ENCODE peak calls at places on chromosomes 12 and 14, in nine cellular contexts. P is A549, E is stomach, R is upper lobe of left lung, T is IMR-90, K is K562, V is lower leg skin, L is NB4, M is HCT116. I is an unnamed sample.

GRCh38 chr12:11798856-11799530 is 149.5 kb downstream of the ETV6 start:
- DNase-seq in P (no peak), E (no peak), R (no peak), T (peak), K (peak), V (no peak), L (peak), M (no peak), I (no peak)

GRCh38 chr12:93851245-93851665 is 174.1 kb downstream of the CRADD start:
- DNase-seq in P (no peak), E (no peak), R (no peak), T (no peak), K (no peak), V (no peak), L (peak), M (no peak), I (no peak)

GRCh38 chr12:93127582-93128331 is 198.7 kb upstream of the EEA1 start:
- DNase-seq in P (peak), E (peak), R (no peak), T (peak), K (peak), V (peak), L (peak), M (no peak), I (peak)

GRCh38 chr12:1918081-1918874 is at the start of gene CACNA2D4:
- DNase-seq in P (no peak), E (peak), R (peak), T (no peak), K (no peak), V (no peak), L (peak), M (no peak), I (no peak)

GRCh38 chr12:12194206-12194605 is 72.6 kb downstream of the LRP6 start:
- DNase-seq in P (peak), E (no peak), R (no peak), T (peak), K (no peak), V (no peak), L (peak), M (peak), I (no peak)

GRCh38 chr14:97395068-97395467 is 597.9 kb downstream of the VRK1 start:
- DNase-seq in P (no peak), E (no peak), R (no peak), T (no peak), K (no peak), V (no peak), L (no peak), M (no peak), I (no peak)

GRCh38 chr12:11553871-11554533 is 95.5 kb upstream of the ETV6 start:
- DNase-seq in P (peak), E (peak), R (no peak), T (peak), K (peak), V (peak), L (peak), M (peak), I (no peak)

GRCh38 chr14:29810657-29811056 is 117.0 kb downstream of the PRKD1 start:
- DNase-seq in P (no peak), E (peak), R (no peak), T (no peak), K (no peak), V (no peak), L (no peak), M (no peak), I (no peak)

GRCh38 chr12:5511644-5512584 is 80.0 kb downstream of the NTF3 start:
- DNase-seq in P (peak), E (no peak), R (peak), T (peak), K (peak), V (no peak), L (peak), M (peak), I (no peak)

GRCh38 chr14:47674148-47674545 is 1.3 kb downstream of the MDGA2 start:
- DNase-seq in P (no peak), E (no peak), R (peak), T (no peak), K (no peak), V (no peak), L (no peak), M (no peak), I (no peak)

GRCh38 chr14:54653764-54654469 is 87.0 kb downstream of the SAMD4A start:
- DNase-seq in P (peak), E (no peak), R (no peak), T (peak), K (no peak), V (peak), L (no peak), M (no peak), I (peak)

GRCh38 chr14:73255693-73256225 is 18.5 kb downstream of the PAPLN start:
- DNase-seq in P (no peak), E (no peak), R (no peak), T (no peak), K (no peak), V (no peak), L (no peak), M (no peak), I (no peak)

GRCh38 chr12:39966738-39967137 is 139.1 kb downstream of the SLC2A13 start:
- DNase-seq in P (no peak), E (no peak), R (no peak), T (no peak), K (no peak), V (no peak), L (no peak), M (no peak), I (no peak)

GRCh38 chr12:34327671-34328070 is 305.4 kb downstream of the ALG10 start:
- DNase-seq in P (no peak), E (no peak), R (peak), T (no peak), K (no peak), V (no peak), L (no peak), M (no peak), I (no peak)

GRCh38 chr14:30267141-30267540 is 291.8 kb upstream of the G2E3 start:
- DNase-seq in P (no peak), E (no peak), R (no peak), T (peak), K (no peak), V (no peak), L (no peak), M (no peak), I (no peak)

GRCh38 chr12:23810327-23810902 is 139.1 kb downstream of the SOX5 start:
- DNase-seq in P (no peak), E (no peak), R (no peak), T (no peak), K (peak), V (no peak), L (no peak), M (no peak), I (no peak)

GRCh38 chr12:49225551-49226166 is 36.8 kb upstream of the TUBA1A start:
- DNase-seq in P (peak), E (no peak), R (peak), T (peak), K (no peak), V (no peak), L (peak), M (no peak), I (no peak)

GRCh38 chr12:42735869-42736361 is 146.4 kb upstream of the PRICKLE1 start:
- DNase-seq in P (no peak), E (no peak), R (no peak), T (no peak), K (no peak), V (peak), L (no peak), M (no peak), I (no peak)

GRCh38 chr12:48038085-48038484 is 33.8 kb upstream of the COL2A1 start:
- DNase-seq in P (no peak), E (no peak), R (no peak), T (no peak), K (no peak), V (no peak), L (peak), M (no peak), I (no peak)

GRCh38 chr14:50668852-50669194 is 717 bp upstream of the SAV1 start:
- DNase-seq in P (no peak), E (no peak), R (no peak), T (no peak), K (no peak), V (no peak), L (no peak), M (no peak), I (no peak)

GRCh38 chr14:50667491-50668007 is 557 bp downstream of the SAV1 start:
- DNase-seq in P (no peak), E (peak), R (no peak), T (no peak), K (peak), V (no peak), L (no peak), M (no peak), I (no peak)

GRCh38 chr14:50669441-50669986 is 1.4 kb upstream of the SAV1 start:
- DNase-seq in P (no peak), E (no peak), R (no peak), T (no peak), K (no peak), V (no peak), L (no peak), M (no peak), I (no peak)

GRCh38 chr14:50666772-50667490 is 1.2 kb downstream of the SAV1 start:
- DNase-seq in P (peak), E (peak), R (no peak), T (peak), K (no peak), V (peak), L (peak), M (no peak), I (no peak)

DNA sequence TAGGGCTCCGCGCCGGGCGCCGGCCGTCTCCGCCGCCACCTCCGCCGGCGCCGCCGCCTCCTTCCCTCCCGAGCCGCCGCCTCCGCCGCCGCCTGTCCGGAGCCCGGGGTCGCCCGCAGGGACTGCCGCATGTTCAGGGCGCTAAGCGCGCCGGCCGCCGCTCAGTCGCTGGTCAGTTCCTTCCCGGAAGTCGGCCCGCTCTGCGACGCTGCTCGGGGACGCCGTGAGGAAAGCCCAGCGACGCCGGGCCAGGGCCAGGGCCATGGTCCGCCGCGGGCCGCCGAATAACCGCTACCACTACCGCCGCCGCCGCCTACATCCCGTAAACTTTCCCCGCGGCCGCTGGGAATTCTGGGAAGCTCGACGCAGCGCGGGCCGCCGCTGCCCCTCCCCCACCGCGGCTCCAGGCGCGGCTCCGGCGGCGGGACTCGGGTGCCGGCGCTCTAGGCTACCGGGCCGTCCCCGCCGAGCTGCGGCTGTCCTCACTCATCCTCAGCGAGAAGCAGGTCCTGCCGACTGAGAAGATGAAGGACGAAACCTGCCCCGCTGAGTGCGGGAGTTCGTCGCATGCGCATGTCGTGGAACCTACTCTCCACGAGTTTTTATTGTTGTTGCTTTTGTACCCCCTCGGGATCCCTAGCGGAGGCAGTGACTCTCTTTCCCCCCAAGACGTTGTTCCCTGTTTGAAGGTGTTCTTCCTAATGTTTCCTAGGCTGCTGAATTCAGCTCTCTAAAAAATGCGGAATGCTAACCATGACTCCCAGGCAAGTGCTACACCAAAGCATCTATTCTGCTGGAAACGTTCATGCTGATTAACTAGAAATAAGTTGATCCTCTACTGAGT is at the start of gene SAV1:
- DNase-seq in P (peak), E (peak), R (peak), T (peak), K (peak), V (peak), L (peak), M (peak), I (peak)
- TF ChIP-seq POLR2A in P (peak), E (peak), R (peak), T (peak), K (peak), V (peak), L (peak), M (peak), I (peak)

DNA sequence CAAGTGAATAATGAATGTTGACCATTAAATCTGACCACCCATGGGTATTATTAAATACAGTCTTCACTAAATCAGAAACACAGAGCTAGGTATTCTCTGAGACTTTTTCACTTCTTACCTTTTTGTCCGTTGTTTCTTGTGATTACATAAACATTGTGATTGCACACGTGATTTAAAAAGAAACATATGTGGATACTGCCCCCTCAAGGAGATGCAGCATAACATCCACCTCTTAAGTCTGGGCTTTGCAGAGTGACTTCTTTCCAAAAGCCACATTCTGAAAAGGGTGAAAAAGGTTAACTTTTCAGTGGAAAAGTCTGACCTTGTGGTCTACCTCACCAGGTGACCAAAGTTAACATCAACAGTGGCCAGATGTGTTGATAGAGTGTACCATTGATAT is 185.5 kb upstream of the FAR2 start:
- DNase-seq in P (peak), E (no peak), R (no peak), T (peak), K (no peak), V (no peak), L (peak), M (peak), I (no peak)
- TF ChIP-seq CTCF in P (peak), E (no peak), R (peak), T (peak), K (peak), V (no peak), L (peak), M (peak), I (peak)

DNA sequence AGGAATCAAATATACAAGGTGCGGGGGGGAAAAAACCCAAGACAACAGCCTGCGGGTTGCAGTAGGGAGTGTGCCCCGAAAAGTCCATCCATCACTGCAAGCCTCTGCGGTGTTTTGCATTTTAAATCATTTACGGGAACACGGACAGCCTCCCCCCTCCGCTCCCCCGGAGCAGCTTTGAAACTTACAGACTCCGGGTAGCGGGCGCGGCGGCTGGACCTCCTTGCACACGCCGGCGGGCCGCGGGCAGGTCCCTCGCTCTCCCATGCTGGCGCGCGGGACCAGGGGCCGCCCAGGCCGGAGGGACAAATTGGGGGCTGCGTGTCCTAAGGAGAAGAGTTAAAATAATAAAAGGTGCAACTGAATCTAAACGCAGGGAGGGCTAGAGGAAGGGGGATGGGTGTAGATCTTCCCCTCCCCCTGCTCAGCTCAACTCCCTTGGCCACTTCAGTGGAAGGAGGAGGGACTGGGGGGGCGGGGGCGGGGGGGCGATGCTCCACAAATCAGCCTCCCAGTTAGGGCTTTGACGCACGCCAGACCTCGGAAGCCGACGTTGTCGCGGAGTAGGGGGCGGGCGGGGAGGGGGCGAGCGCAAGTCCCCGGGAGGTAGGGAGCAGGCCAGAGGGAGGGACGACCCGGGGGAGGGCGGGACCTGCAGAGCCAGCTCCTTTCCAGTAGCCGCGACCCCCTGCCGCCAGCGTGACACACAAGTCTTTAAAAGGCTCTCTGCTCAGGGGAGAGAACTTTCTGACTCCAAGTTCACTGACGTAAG is at the start of gene KCNJ8:
- DNase-seq in P (peak), E (peak), R (peak), T (peak), K (peak), V (peak), L (peak), M (no peak), I (peak)
- TF ChIP-seq POLR2A in P (no peak), E (no peak), R (no peak), T (no peak), K (no peak), V (no peak), L (no peak), M (no peak), I (no peak)

DNA sequence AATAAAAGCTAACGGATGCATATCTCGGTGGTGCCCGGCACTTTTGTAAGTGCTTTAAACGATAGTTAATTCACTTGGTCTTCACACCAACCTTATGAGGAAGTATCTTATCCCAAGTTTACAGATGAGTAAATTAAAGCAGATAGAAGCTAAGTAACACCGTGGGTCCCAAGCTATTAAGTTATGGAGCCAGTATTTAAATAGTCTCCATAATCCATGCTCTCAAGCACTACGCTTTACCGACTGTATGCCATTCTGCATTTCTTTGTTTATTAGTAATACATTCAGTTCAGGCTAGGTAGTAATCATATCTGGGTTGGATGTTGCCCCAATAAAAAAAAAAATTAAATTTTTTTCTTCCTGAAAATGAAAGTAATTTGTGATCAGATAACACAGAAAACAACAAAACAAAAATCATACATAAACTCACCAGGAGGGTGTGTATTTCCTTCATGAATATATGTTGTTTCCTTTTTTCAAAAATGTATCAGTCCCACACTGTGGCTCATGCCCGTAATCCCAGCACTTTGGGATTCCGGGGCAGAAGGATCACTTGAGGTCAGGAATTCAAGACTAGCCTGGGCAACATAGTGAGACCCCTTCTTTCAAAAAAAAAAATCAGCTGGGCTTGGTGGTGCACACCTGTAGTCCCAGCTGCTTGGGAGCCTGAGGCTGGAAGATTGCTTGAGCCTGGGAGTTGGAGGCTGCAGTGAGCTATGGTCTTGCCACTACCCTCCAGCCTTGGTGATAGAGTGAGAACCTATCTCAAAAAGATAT is 1.4 kb upstream of the M6PR start:
- DNase-seq in P (no peak), E (no peak), R (no peak), T (no peak), K (no peak), V (no peak), L (peak), M (no peak), I (no peak)
- TF ChIP-seq CTCF in P (no peak), E (no peak), R (peak), T (no peak), K (no peak), V (no peak), L (no peak), M (no peak), I (no peak)